ENCODE peak calls at places on chromosomes 3 and 15, in four cellular contexts. M, E, O and K are unnamed samples.

GRCh38 chr3:15339786-15340215 is 7.4 kb upstream of the SH3BP5 start:
- DNase-seq in M (no peak), E (no peak), O (peak), K (no peak)

GRCh38 chr3:193869221-193870201 is 266.4 kb upstream of the HES1 start:
- DNase-seq in M (no peak), E (peak), O (peak), K (no peak)

GRCh38 chr3:124707667-124708066 is 22.6 kb upstream of the UMPS start:
- DNase-seq in M (no peak), E (no peak), O (peak), K (no peak)

GRCh38 chr3:61158152-61158551 is 93.1 kb downstream of the FHIT start:
- DNase-seq in M (no peak), E (no peak), O (no peak), K (no peak)

GRCh38 chr3:126373682-126374601 is 16.7 kb upstream of the KLF15 start:
- DNase-seq in M (no peak), E (peak), O (no peak), K (no peak)

GRCh38 chr3:188533172-188533571 is 379.2 kb downstream of the LPP start:
- DNase-seq in M (no peak), E (no peak), O (no peak), K (no peak)

GRCh38 chr3:106215047-106215446 is 346.2 kb upstream of the CBLB start:
- DNase-seq in M (peak), E (no peak), O (no peak), K (no peak)

GRCh38 chr15:40182358-40183029 is 21.6 kb downstream of the BUB1B start:
- DNase-seq in M (no peak), E (no peak), O (no peak), K (no peak)

GRCh38 chr3:41224120-41224806 is 25.0 kb downstream of the CTNNB1 start:
- DNase-seq in M (no peak), E (no peak), O (peak), K (no peak)